ENCODE peak calls at places on chromosomes 3 and 15, in four cellular contexts. One of them, this sample, is unnamed.
A peak's percentile ranks its signal among the peaks of the same experiment; 100 is the strongest.

GRCh38 chr3:155491696-155492095 is 198.2 kb upstream of the STRIT1 start:
- DNase-seq in CD4-positive, alpha-beta T cell: no peak
- DNase-seq in aorta: no peak
- DNase-seq in HepG2: no peak
- DNase-seq in this sample: no peak

GRCh38 chr3:144241381-144241780 is 269.8 kb downstream of the DIPK2A start:
- DNase-seq in aorta: no peak
- DNase-seq in CD4-positive, alpha-beta T cell: no peak
- DNase-seq in HepG2: no peak
- DNase-seq in this sample: no peak

GRCh38 chr15:90638241-90638691 is 78.9 kb upstream of the BLM start:
- DNase-seq in CD4-positive, alpha-beta T cell: no peak
- DNase-seq in HepG2: no peak
- DNase-seq in aorta: no peak
- DNase-seq in this sample: no peak

GRCh38 chr3:128548011-128548410 is 55.0 kb upstream of the GATA2 start:
- DNase-seq in aorta: no peak
- DNase-seq in HepG2: no peak
- DNase-seq in CD4-positive, alpha-beta T cell: no peak
- DNase-seq in this sample: no peak

GRCh38 chr3:196499061-196499460 is 4.5 kb downstream of the RNF168 start:
- DNase-seq in CD4-positive, alpha-beta T cell: no peak
- DNase-seq in aorta: no peak
- DNase-seq in HepG2: no peak
- DNase-seq in this sample: no peak

GRCh38 chr3:178504128-178504527 is 32.1 kb upstream of the KCNMB2 start:
- DNase-seq in CD4-positive, alpha-beta T cell: no peak
- DNase-seq in HepG2: no peak
- DNase-seq in aorta: no peak
- DNase-seq in this sample: no peak

GRCh38 chr3:177041021-177041729 is 156.1 kb downstream of the TBL1XR1 start:
- DNase-seq in aorta: no peak
- DNase-seq in HepG2: no peak
- DNase-seq in CD4-positive, alpha-beta T cell: no peak
- DNase-seq in this sample: peak; percentile 30

GRCh38 chr3:151035072-151035471 is 50.4 kb upstream of the MED12L start:
- DNase-seq in HepG2: no peak
- DNase-seq in CD4-positive, alpha-beta T cell: no peak
- DNase-seq in aorta: no peak
- DNase-seq in this sample: no peak

GRCh38 chr3:8307545-8308110 is 194.0 kb upstream of the LMCD1 start:
- DNase-seq in aorta: no peak
- DNase-seq in CD4-positive, alpha-beta T cell: no peak
- DNase-seq in HepG2: no peak
- DNase-seq in this sample: no peak

GRCh38 chr3:18810306-18810661 is 338.0 kb upstream of the KCNH8 start:
- DNase-seq in aorta: no peak
- DNase-seq in HepG2: no peak
- DNase-seq in CD4-positive, alpha-beta T cell: no peak
- DNase-seq in this sample: no peak

GRCh38 chr15:101391981-101392566 is 97.0 kb upstream of the SNRPA1 start:
- DNase-seq in HepG2: no peak
- DNase-seq in CD4-positive, alpha-beta T cell: no peak
- DNase-seq in aorta: no peak
- DNase-seq in this sample: no peak

GRCh38 chr3:111152506-111152905 is 80.9 kb downstream of the NECTIN3 start:
- DNase-seq in CD4-positive, alpha-beta T cell: no peak
- DNase-seq in HepG2: no peak
- DNase-seq in aorta: no peak
- DNase-seq in this sample: no peak

GRCh38 chr3:106399208-106399607 is 530.4 kb upstream of the CBLB start:
- DNase-seq in aorta: no peak
- DNase-seq in CD4-positive, alpha-beta T cell: no peak
- DNase-seq in HepG2: no peak
- DNase-seq in this sample: no peak

GRCh38 chr3:195129644-195130492 is 141.1 kb downstream of the XXYLT1 start:
- DNase-seq in CD4-positive, alpha-beta T cell: no peak
- DNase-seq in HepG2: no peak
- DNase-seq in aorta: no peak
- DNase-seq in this sample: no peak

GRCh38 chr3:48215876-48216275 is 7.4 kb upstream of the CAMP start:
- DNase-seq in HepG2: no peak
- DNase-seq in aorta: no peak
- DNase-seq in CD4-positive, alpha-beta T cell: no peak
- DNase-seq in this sample: no peak

GRCh38 chr3:66554178-66554577 is 53.4 kb upstream of the LRIG1 start:
- DNase-seq in aorta: no peak
- DNase-seq in CD4-positive, alpha-beta T cell: no peak
- DNase-seq in HepG2: no peak
- DNase-seq in this sample: no peak

GRCh38 chr15:67603063-67603462 is 60.6 kb downstream of the MAP2K5 start:
- DNase-seq in CD4-positive, alpha-beta T cell: no peak
- DNase-seq in HepG2: no peak
- DNase-seq in aorta: no peak
- DNase-seq in this sample: no peak

GRCh38 chr3:194003128-194004057 is 132.6 kb upstream of the HES1 start:
- DNase-seq in aorta: peak; percentile 96
- DNase-seq in CD4-positive, alpha-beta T cell: no peak
- DNase-seq in HepG2: peak; percentile 47
- DNase-seq in this sample: peak; percentile 92

GRCh38 chr3:117036259-117036799 is 326.8 kb downstream of the TUSC7 start:
- DNase-seq in HepG2: no peak
- DNase-seq in aorta: no peak
- DNase-seq in CD4-positive, alpha-beta T cell: no peak
- DNase-seq in this sample: peak; percentile 56

GRCh38 chr15:39919396-39919739 is 698 bp downstream of the GPR176 start:
- DNase-seq in aorta: no peak
- DNase-seq in CD4-positive, alpha-beta T cell: no peak
- DNase-seq in HepG2: no peak
- DNase-seq in this sample: no peak

GRCh38 chr15:100786901-100787566 is 92.6 kb upstream of the ALDH1A3 start:
- DNase-seq in aorta: no peak
- DNase-seq in HepG2: no peak
- DNase-seq in CD4-positive, alpha-beta T cell: no peak
- DNase-seq in this sample: peak; percentile 1

GRCh38 chr15:40578892-40579291 is 9.8 kb downstream of the RPUSD2 start:
- DNase-seq in HepG2: no peak
- DNase-seq in CD4-positive, alpha-beta T cell: no peak
- DNase-seq in aorta: no peak
- DNase-seq in this sample: no peak

GRCh38 chr15:71237456-71238188 is 122.4 kb downstream of the THSD4 start:
- DNase-seq in HepG2: peak; percentile 21
- DNase-seq in aorta: no peak
- DNase-seq in CD4-positive, alpha-beta T cell: no peak
- DNase-seq in this sample: peak; percentile 66

GRCh38 chr15:89217686-89218376 is 3.5 kb downstream of the RLBP1 start:
- DNase-seq in aorta: no peak
- DNase-seq in HepG2: no peak
- DNase-seq in CD4-positive, alpha-beta T cell: no peak
- DNase-seq in this sample: no peak

GRCh38 chr15:38828031-38828532 is 263.5 kb upstream of the RASGRP1 start:
- DNase-seq in aorta: no peak
- DNase-seq in CD4-positive, alpha-beta T cell: no peak
- DNase-seq in HepG2: no peak
- DNase-seq in this sample: no peak

GRCh38 chr15:60392986-60393811 is 4.6 kb downstream of the ANXA2 start:
- DNase-seq in CD4-positive, alpha-beta T cell: no peak
- DNase-seq in aorta: peak; percentile 86
- DNase-seq in HepG2: peak; percentile 99
- DNase-seq in this sample: no peak

GRCh38 chr3:137110392-137110996 is 152.7 kb downstream of the IL20RB start:
- DNase-seq in aorta: no peak
- DNase-seq in HepG2: peak; percentile 17
- DNase-seq in CD4-positive, alpha-beta T cell: no peak
- DNase-seq in this sample: no peak

GRCh38 chr3:55272031-55272645 is 215.0 kb downstream of the WNT5A start:
- DNase-seq in CD4-positive, alpha-beta T cell: no peak
- DNase-seq in HepG2: no peak
- DNase-seq in aorta: no peak
- DNase-seq in this sample: no peak

GRCh38 chr3:195918176-195918575 is 9.8 kb upstream of the TNK2 start:
- DNase-seq in aorta: peak; percentile 28
- DNase-seq in HepG2: no peak
- DNase-seq in CD4-positive, alpha-beta T cell: no peak
- DNase-seq in this sample: no peak

GRCh38 chr3:178482981-178483380 is 53.3 kb upstream of the KCNMB2 start:
- DNase-seq in aorta: no peak
- DNase-seq in HepG2: no peak
- DNase-seq in CD4-positive, alpha-beta T cell: no peak
- DNase-seq in this sample: no peak

GRCh38 chr15:96330064-96330449 is 443 bp upstream of the NR2F2 start:
- DNase-seq in aorta: peak; percentile 91
- DNase-seq in CD4-positive, alpha-beta T cell: no peak
- DNase-seq in HepG2: no peak
- DNase-seq in this sample: no peak

GRCh38 chr3:183825380-183826161 is at the start of gene MAP6D1:
- DNase-seq in aorta: no peak
- DNase-seq in HepG2: no peak
- DNase-seq in CD4-positive, alpha-beta T cell: peak; percentile 42
- DNase-seq in this sample: peak; percentile 36

GRCh38 chr3:191136347-191136746 is 62.7 kb upstream of the OSTN start:
- DNase-seq in CD4-positive, alpha-beta T cell: no peak
- DNase-seq in HepG2: peak; percentile 18
- DNase-seq in aorta: no peak
- DNase-seq in this sample: no peak

GRCh38 chr3:141094851-141095545 is 43.9 kb downstream of the SPSB4 start:
- DNase-seq in HepG2: no peak
- DNase-seq in aorta: peak; percentile 94
- DNase-seq in CD4-positive, alpha-beta T cell: peak; percentile 15
- DNase-seq in this sample: peak; percentile 68

GRCh38 chr15:48494646-48495045 is 150.9 kb downstream of the FBN1 start:
- DNase-seq in CD4-positive, alpha-beta T cell: no peak
- DNase-seq in aorta: no peak
- DNase-seq in HepG2: no peak
- DNase-seq in this sample: no peak

GRCh38 chr3:185688808-185689207 is 102.7 kb downstream of the SENP2 start:
- DNase-seq in aorta: no peak
- DNase-seq in CD4-positive, alpha-beta T cell: no peak
- DNase-seq in HepG2: peak; percentile 35
- DNase-seq in this sample: no peak

GRCh38 chr3:70064194-70064787 is 64.8 kb downstream of the SAMMSON start:
- DNase-seq in aorta: no peak
- DNase-seq in CD4-positive, alpha-beta T cell: no peak
- DNase-seq in HepG2: peak; percentile 27
- DNase-seq in this sample: peak; percentile 11

GRCh38 chr3:123104550-123104949 is 37.7 kb downstream of the PDIA5 start:
- DNase-seq in aorta: no peak
- DNase-seq in HepG2: no peak
- DNase-seq in CD4-positive, alpha-beta T cell: no peak
- DNase-seq in this sample: no peak

GRCh38 chr3:146404451-146404850 is 64.9 kb downstream of the PLSCR2 start:
- DNase-seq in aorta: no peak
- DNase-seq in HepG2: no peak
- DNase-seq in CD4-positive, alpha-beta T cell: no peak
- DNase-seq in this sample: no peak

GRCh38 chr3:36741285-36741684 is 23.1 kb downstream of the DCLK3 start:
- DNase-seq in CD4-positive, alpha-beta T cell: no peak
- DNase-seq in HepG2: no peak
- DNase-seq in aorta: no peak
- DNase-seq in this sample: no peak
- H3K27ac ChIP-seq in CD4-positive, alpha-beta T cell: no peak overlapping the region
- H3K27ac ChIP-seq in HepG2: no peak overlapping the region
- H3K27ac ChIP-seq in aorta: no peak overlapping the region
- H3K27ac ChIP-seq in this sample: no peak overlapping the region

GRCh38 chr3:43537206-43537605 is 84.6 kb downstream of the ANO10 start:
- DNase-seq in CD4-positive, alpha-beta T cell: no peak
- DNase-seq in aorta: no peak
- DNase-seq in HepG2: no peak
- DNase-seq in this sample: no peak
- H3K27ac ChIP-seq in CD4-positive, alpha-beta T cell: no peak overlapping the region
- H3K27ac ChIP-seq in aorta: no peak overlapping the region
- H3K27ac ChIP-seq in HepG2: no peak overlapping the region
- H3K27ac ChIP-seq in this sample: no peak overlapping the region

DNA sequence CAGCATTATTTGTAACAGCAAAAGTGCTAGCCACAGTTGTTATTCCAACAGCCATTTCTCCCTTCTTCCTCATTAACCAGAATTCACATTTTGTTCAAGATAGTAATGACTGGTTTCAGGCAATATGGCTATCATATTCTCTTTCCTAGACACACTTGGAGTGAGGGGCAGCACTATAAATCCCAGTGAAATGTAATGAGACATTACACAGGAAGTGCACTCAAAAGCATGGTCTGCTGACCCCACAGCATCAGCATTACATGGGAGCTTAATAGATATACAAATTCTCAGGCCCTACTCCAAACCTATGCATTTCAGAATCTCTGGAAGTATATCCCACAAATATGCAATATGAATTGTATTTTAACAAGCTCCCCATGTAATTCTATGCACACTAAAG is 21.4 kb downstream of the TMCC1 start:
- DNase-seq in HepG2: no peak
- DNase-seq in CD4-positive, alpha-beta T cell: no peak
- DNase-seq in aorta: no peak
- DNase-seq in this sample: no peak
- H3K27ac ChIP-seq in HepG2: no peak overlapping the region
- H3K27ac ChIP-seq in CD4-positive, alpha-beta T cell: no peak overlapping the region
- H3K27ac ChIP-seq in aorta: no peak overlapping the region
- H3K27ac ChIP-seq in this sample: no peak overlapping the region

GRCh38 chr3:52472239-52472783 is 16.9 kb downstream of the NISCH start:
- DNase-seq in aorta: no peak
- DNase-seq in HepG2: no peak
- DNase-seq in CD4-positive, alpha-beta T cell: no peak
- DNase-seq in this sample: peak; percentile 14

GRCh38 chr3:52469001-52469400 is 13.6 kb downstream of the NISCH start:
- DNase-seq in aorta: no peak
- DNase-seq in HepG2: no peak
- DNase-seq in CD4-positive, alpha-beta T cell: no peak
- DNase-seq in this sample: no peak

GRCh38 chr3:52471371-52472238 is 16.2 kb downstream of the NISCH start:
- DNase-seq in CD4-positive, alpha-beta T cell: no peak
- DNase-seq in aorta: peak; percentile 90
- DNase-seq in HepG2: no peak
- DNase-seq in this sample: peak; percentile 80

GRCh38 chr3:52470920-52471319 is 15.5 kb downstream of the NISCH start:
- DNase-seq in CD4-positive, alpha-beta T cell: no peak
- DNase-seq in aorta: no peak
- DNase-seq in HepG2: no peak
- DNase-seq in this sample: no peak

GRCh38 chr3:52473031-52473430 is 17.6 kb downstream of the NISCH start:
- DNase-seq in CD4-positive, alpha-beta T cell: no peak
- DNase-seq in aorta: no peak
- DNase-seq in HepG2: no peak
- DNase-seq in this sample: no peak
- H3K27ac ChIP-seq in CD4-positive, alpha-beta T cell: no peak overlapping the region
- H3K27ac ChIP-seq in aorta: no peak overlapping the region
- H3K27ac ChIP-seq in HepG2: no peak overlapping the region
- H3K27ac ChIP-seq in this sample: peak overlapping the region; percentile 53

This sample was measured in heart right ventricle.